ENCODE peak calls at places on chromosome 18, in five cellular contexts. One of them, this sample, is unnamed. For H3K4me1, the result is how much of the 10 kb centered on the place peaks cover.

GRCh38 chr18:6775237-6775636 is 45.7 kb downstream of the ARHGAP28 start:
- DNase-seq in prostate gland: no peak
- DNase-seq in ovary: no peak
- DNase-seq in esophagus squamous epithelium: no peak
- DNase-seq in left ventricle myocardium inferior: no peak
- DNase-seq in this sample: no peak

GRCh38 chr18:43482600-43482999 is 205.3 kb upstream of the SYT4 start:
- DNase-seq in prostate gland: no peak
- DNase-seq in ovary: no peak
- DNase-seq in esophagus squamous epithelium: no peak
- DNase-seq in left ventricle myocardium inferior: no peak
- DNase-seq in this sample: no peak

GRCh38 chr18:24204904-24205303 is 66.0 kb downstream of the CABYR start:
- DNase-seq in prostate gland: no peak
- DNase-seq in ovary: no peak
- DNase-seq in esophagus squamous epithelium: no peak
- DNase-seq in left ventricle myocardium inferior: no peak
- DNase-seq in this sample: no peak

GRCh38 chr18:49865401-49865800 is 52.1 kb upstream of the ACAA2 start:
- DNase-seq in prostate gland: peak
- DNase-seq in ovary: no peak
- DNase-seq in esophagus squamous epithelium: no peak
- DNase-seq in left ventricle myocardium inferior: no peak
- DNase-seq in this sample: no peak

GRCh38 chr18:6917082-6917481 is 187.6 kb downstream of the ARHGAP28 start:
- DNase-seq in prostate gland: no peak
- DNase-seq in ovary: no peak
- DNase-seq in esophagus squamous epithelium: no peak
- DNase-seq in left ventricle myocardium inferior: no peak
- DNase-seq in this sample: no peak

GRCh38 chr18:49757513-49758262 is 55.6 kb downstream of the ACAA2 start:
- DNase-seq in prostate gland: no peak
- DNase-seq in ovary: no peak
- DNase-seq in esophagus squamous epithelium: no peak
- DNase-seq in left ventricle myocardium inferior: no peak
- DNase-seq in this sample: no peak

GRCh38 chr18:68431111-68431921 is 283.6 kb downstream of the TMX3 start:
- DNase-seq in prostate gland: no peak
- DNase-seq in ovary: no peak
- DNase-seq in esophagus squamous epithelium: no peak
- DNase-seq in left ventricle myocardium inferior: no peak
- DNase-seq in this sample: no peak

GRCh38 chr18:78994531-78994930 is 14.9 kb downstream of the SALL3 start:
- DNase-seq in prostate gland: no peak
- DNase-seq in ovary: no peak
- DNase-seq in esophagus squamous epithelium: no peak
- DNase-seq in left ventricle myocardium inferior: no peak
- DNase-seq in this sample: no peak

GRCh38 chr18:36176177-36176584 is 11.1 kb upstream of the MOCOS start:
- DNase-seq in prostate gland: no peak
- DNase-seq in ovary: no peak
- DNase-seq in esophagus squamous epithelium: no peak
- DNase-seq in left ventricle myocardium inferior: no peak
- DNase-seq in this sample: no peak

DNA sequence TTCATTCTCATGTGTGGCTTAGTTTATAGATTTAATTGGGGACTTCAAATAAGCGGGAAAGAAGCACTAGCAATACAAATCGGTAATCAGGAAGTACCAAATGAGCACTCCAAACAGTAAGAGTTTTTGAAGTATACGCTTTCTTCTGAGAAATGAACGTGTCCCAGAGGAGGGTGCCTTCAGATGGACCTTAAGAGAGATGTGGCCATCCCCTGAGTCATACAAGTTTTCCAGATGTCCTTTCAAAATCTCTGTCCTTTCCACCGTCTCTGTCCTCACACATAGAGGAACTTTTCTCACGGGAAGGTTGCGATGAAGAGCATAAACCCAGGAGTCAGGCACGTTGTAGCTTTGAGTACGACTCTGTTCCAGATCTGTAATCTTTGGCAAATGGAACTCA is 1.7 kb upstream of the SMAD2 start:
- DNase-seq in prostate gland: no peak
- DNase-seq in ovary: no peak
- DNase-seq in esophagus squamous epithelium: no peak
- DNase-seq in left ventricle myocardium inferior: no peak
- DNase-seq in this sample: no peak
- H3K4me1 ChIP-seq in prostate gland: under half
- H3K4me1 ChIP-seq in ovary: under half
- H3K4me1 ChIP-seq in esophagus squamous epithelium: under half
- H3K4me1 ChIP-seq in left ventricle myocardium inferior: under half
- H3K4me1 ChIP-seq in this sample: under half

DNA sequence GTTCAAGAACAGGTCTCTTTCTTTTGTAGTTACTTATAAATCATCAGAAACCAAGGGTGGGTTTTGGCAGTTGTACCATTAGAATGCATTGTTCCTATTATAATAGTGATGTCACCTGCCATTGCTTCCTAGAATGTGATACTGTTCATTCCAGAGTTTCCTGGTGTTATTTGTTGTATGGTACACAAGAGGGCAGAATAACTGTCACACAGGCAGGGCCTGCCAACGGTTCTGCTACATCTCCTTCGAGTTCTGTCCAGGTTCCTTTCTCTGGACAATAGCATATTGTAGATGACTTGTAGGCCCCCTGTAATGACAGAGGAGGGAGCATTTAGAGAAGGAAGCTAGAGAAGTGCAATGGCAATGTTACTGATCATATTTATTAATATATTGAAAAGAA is 98.3 kb downstream of the KLHL14 start:
- DNase-seq in prostate gland: no peak
- DNase-seq in ovary: no peak
- DNase-seq in esophagus squamous epithelium: no peak
- DNase-seq in left ventricle myocardium inferior: no peak
- DNase-seq in this sample: no peak
- TF ChIP-seq CTCF in prostate gland: no peak
- TF ChIP-seq CTCF in ovary: no peak
- TF ChIP-seq CTCF in esophagus squamous epithelium: no peak
- TF ChIP-seq CTCF in left ventricle myocardium inferior: no peak
- TF ChIP-seq CTCF in this sample: no peak

GRCh38 chr18:75221902-75222301 is 11.3 kb downstream of the TSHZ1 start:
- DNase-seq in prostate gland: no peak
- DNase-seq in ovary: no peak
- DNase-seq in esophagus squamous epithelium: no peak
- DNase-seq in left ventricle myocardium inferior: no peak
- DNase-seq in this sample: no peak
- H3K4me1 ChIP-seq in prostate gland: under half
- H3K4me1 ChIP-seq in ovary: under half
- H3K4me1 ChIP-seq in esophagus squamous epithelium: under half
- H3K4me1 ChIP-seq in left ventricle myocardium inferior: half or more
- H3K4me1 ChIP-seq in this sample: under half

DNA sequence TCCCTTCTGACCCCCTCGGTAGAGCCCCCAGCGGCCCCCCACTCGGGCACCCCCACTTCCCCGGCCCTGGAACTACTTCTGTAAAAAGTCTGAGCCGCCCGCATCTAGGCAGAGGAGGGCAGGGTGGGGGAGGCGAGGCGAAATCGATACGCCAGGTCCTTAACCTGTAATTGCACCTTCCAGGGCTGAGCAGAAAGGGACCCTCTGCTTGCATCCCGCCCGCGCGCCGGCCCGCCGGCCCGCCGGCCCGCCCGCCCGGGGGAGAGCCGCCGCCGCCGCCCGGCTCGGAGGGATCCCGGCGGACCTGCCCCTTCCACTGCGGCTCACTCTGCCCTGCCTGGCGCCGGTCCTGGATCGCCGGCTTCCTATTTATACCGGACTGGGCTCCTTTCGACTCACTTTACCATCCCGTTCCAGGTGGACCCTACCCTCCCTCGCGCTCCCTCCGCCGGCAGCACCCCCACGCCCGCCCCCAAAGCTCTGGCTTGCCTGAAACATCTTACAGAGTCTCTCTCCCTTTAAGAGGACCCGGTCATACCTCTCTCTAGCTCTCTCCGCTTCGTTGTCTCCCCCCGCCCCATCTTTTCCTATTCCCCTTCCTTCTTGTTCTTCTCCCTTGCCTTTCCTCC is 838 bp downstream of the KLHL14 start:
- DNase-seq in prostate gland: no peak
- DNase-seq in ovary: peak
- DNase-seq in esophagus squamous epithelium: no peak
- DNase-seq in left ventricle myocardium inferior: no peak
- DNase-seq in this sample: peak
- TF ChIP-seq CTCF in prostate gland: no peak
- TF ChIP-seq CTCF in ovary: no peak
- TF ChIP-seq CTCF in esophagus squamous epithelium: no peak
- TF ChIP-seq CTCF in left ventricle myocardium inferior: no peak
- TF ChIP-seq CTCF in this sample: no peak

GRCh38 chr18:62327977-62328376 is 2.9 kb downstream of the TNFRSF11A start:
- DNase-seq in prostate gland: no peak
- DNase-seq in ovary: no peak
- DNase-seq in esophagus squamous epithelium: no peak
- DNase-seq in left ventricle myocardium inferior: no peak
- DNase-seq in this sample: no peak
- H3K4me1 ChIP-seq in prostate gland: under half
- H3K4me1 ChIP-seq in ovary: under half
- H3K4me1 ChIP-seq in esophagus squamous epithelium: under half
- H3K4me1 ChIP-seq in left ventricle myocardium inferior: half or more
- H3K4me1 ChIP-seq in this sample: half or more

GRCh38 chr18:51197661-51198424 is at the start of gene MEX3C:
- DNase-seq in prostate gland: peak
- DNase-seq in ovary: peak
- DNase-seq in esophagus squamous epithelium: peak
- DNase-seq in left ventricle myocardium inferior: peak
- DNase-seq in this sample: peak
- TF ChIP-seq CTCF in prostate gland: peak
- TF ChIP-seq CTCF in ovary: peak
- TF ChIP-seq CTCF in esophagus squamous epithelium: peak
- TF ChIP-seq CTCF in left ventricle myocardium inferior: peak
- TF ChIP-seq CTCF in this sample: no peak

DNA sequence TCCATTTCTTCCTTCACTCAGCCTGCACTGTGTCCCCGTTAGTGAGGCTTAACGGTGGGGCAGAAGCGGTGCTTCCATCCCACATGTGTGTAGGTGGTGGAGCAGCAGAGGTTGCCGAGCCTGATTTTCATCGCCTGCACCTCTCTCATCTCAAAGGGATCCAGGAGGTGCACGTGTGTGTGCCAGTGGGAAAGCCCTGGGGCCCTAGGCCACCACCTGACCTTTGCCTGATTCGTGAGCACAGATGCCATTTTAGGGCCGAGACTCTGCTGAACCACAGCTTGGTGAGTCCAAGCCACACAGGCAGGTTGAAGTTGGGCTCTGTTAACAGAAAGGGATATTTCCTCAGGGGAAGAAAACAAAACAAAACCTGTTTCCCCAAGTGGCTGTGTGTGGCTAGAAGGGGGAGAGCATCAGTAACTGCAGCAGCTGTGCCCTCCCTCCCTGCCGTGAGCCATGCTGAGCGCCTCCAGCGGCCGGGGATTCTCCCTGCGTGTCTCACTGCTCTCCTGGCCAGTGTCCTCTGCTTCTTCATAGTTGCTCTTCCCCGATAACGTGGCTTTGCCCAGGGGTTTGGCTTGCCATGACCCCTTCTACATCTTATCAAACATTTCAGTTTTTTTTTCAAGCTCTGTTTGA is 81.5 kb downstream of the MAPRE2 start:
- DNase-seq in prostate gland: no peak
- DNase-seq in ovary: no peak
- DNase-seq in esophagus squamous epithelium: no peak
- DNase-seq in left ventricle myocardium inferior: no peak
- DNase-seq in this sample: no peak
- H3K4me1 ChIP-seq in prostate gland: under half
- H3K4me1 ChIP-seq in ovary: under half
- H3K4me1 ChIP-seq in esophagus squamous epithelium: under half
- H3K4me1 ChIP-seq in left ventricle myocardium inferior: half or more
- H3K4me1 ChIP-seq in this sample: under half

GRCh38 chr18:65753520-65753919 is 2.7 kb downstream of the CDH7 start:
- DNase-seq in prostate gland: peak
- DNase-seq in ovary: no peak
- DNase-seq in esophagus squamous epithelium: no peak
- DNase-seq in left ventricle myocardium inferior: no peak
- DNase-seq in this sample: no peak
- TF ChIP-seq CTCF in prostate gland: peak
- TF ChIP-seq CTCF in ovary: no peak
- TF ChIP-seq CTCF in esophagus squamous epithelium: no peak
- TF ChIP-seq CTCF in left ventricle myocardium inferior: no peak
- TF ChIP-seq CTCF in this sample: no peak

GRCh38 chr18:69987870-69988269 is 40.2 kb upstream of the CD226 start:
- DNase-seq in prostate gland: no peak
- DNase-seq in ovary: no peak
- DNase-seq in esophagus squamous epithelium: no peak
- DNase-seq in left ventricle myocardium inferior: no peak
- DNase-seq in this sample: no peak
- H3K4me1 ChIP-seq in prostate gland: under half
- H3K4me1 ChIP-seq in ovary: under half
- H3K4me1 ChIP-seq in esophagus squamous epithelium: under half
- H3K4me1 ChIP-seq in left ventricle myocardium inferior: under half
- H3K4me1 ChIP-seq in this sample: under half